ENCODE peak calls at places on chromosomes 4 and X, in six cellular contexts. Q is HCT116, S is K562, B is HepG2, O is WTC11, Y is GM12878. F is an unnamed sample.

GRCh38 chrX:134173541-134174272 is 63.3 kb upstream of the CCDC160 start:
- DNase-seq in O (peak), B (no peak), Q (no peak), Y (no peak), S (no peak), F (no peak)

GRCh38 chr4:15659768-15660394 is 4.7 kb upstream of the FBXL5 start:
- DNase-seq in O (no peak), B (no peak), Y (no peak), Q (no peak), S (no peak), F (no peak)

GRCh38 chr4:11426716-11427115 is 2.0 kb downstream of the HS3ST1 start:
- DNase-seq in S (no peak), O (no peak), Y (no peak), Q (no peak), B (no peak), F (no peak)

GRCh38 chrX:100647739-100648138 is 3.7 kb downstream of the SRPX2 start:
- DNase-seq in Q (no peak), S (no peak), B (peak), O (no peak), Y (no peak), F (no peak)

GRCh38 chr4:114296126-114296525 is 302.5 kb upstream of the UGT8 start:
- DNase-seq in Y (no peak), B (no peak), S (no peak), O (no peak), Q (no peak), F (no peak)

GRCh38 chrX:49278081-49278480 is 8.5 kb downstream of the PPP1R3F start:
- DNase-seq in Y (no peak), O (no peak), Q (no peak), B (no peak), S (no peak), F (no peak)

GRCh38 chr4:28772066-28772465 is 1911.4 kb downstream of the STIM2 start:
- DNase-seq in Q (no peak), S (no peak), Y (no peak), B (no peak), O (no peak), F (no peak)

GRCh38 chrX:17024896-17025295 is 78.4 kb downstream of the REPS2 start:
- DNase-seq in O (peak), B (peak), S (no peak), Q (no peak), Y (no peak), F (no peak)

GRCh38 chr4:44760142-44760898 is 34.0 kb upstream of the GNPDA2 start:
- DNase-seq in O (no peak), Y (no peak), Q (peak), S (peak), B (peak), F (no peak)

GRCh38 chr4:58515206-58515605 is 1405.0 kb upstream of the IGFBP7 start:
- DNase-seq in S (no peak), B (no peak), Y (no peak), Q (no peak), O (no peak), F (no peak)

GRCh38 chr4:81965911-81966310 is 407.9 kb downstream of the HNRNPD start:
- DNase-seq in Q (no peak), Y (no peak), O (no peak), B (no peak), S (no peak), F (no peak)
- TF ChIP-seq ATF3 in Q (no peak), Y (no peak), O (no peak), B (no peak), S (no peak), F (no peak)

DNA sequence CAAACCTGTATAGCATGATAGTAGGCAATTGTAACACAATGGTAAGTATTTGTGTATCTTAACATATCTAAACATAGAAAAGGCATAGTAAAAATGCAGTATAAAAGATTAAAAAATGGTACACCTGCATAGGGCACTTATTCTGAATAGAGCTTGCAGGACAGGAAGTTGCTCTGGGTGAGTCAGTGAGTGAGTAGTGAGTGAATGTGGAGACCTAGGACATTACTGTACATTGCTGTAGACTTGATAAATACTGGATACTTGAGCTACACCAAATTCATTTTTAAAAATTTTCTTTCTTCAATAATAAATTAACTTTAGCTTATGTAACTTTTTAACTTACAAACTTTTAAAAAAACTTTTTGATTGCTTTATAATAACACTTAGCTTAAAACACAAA is 68.2 kb upstream of the MAML3 start:
- DNase-seq in Y (no peak), B (no peak), O (no peak), Q (no peak), S (no peak), F (no peak)
- TF ChIP-seq ATF3 in Y (no peak), B (no peak), O (no peak), Q (no peak), S (no peak), F (no peak)

DNA sequence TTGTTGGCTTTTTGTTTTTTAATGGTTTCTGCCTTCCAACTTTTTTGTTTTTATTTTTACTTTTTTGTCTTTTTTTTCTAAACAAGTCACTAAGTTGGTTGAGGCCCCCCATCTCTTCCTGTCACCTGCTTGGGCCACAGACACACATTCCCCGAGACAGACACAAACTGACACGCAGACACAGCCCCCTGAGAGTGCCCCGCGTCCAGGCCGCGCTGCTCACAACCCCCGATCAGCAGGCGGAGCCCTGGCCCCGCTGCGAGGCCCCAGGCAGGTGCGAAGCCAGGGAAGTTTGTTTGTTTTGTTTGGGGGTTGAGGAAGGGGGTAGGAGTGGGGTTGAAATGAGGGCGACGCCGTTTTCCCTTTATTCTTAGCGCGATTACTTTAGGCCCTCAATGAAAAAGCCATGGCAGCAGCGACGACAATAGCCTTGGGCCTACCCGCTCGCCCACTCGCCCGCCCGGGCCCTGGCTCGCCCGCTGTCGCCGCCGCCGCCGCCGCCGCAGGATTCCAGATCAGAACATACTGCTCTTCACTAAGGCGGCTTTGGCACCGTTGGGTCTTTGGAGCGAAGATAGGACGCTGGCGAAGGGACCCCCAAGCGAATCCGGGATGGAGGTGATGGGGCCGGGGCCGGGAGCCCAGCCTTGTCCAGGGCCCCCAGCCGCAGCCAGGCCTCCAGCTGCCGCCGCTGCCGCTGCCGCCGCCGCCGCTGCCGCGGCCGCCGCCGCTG is 3.1 kb downstream of the PHOX2B start:
- DNase-seq in Y (no peak), B (no peak), O (peak), Q (no peak), S (no peak), F (peak)
- TF ChIP-seq ATF3 in Y (no peak), B (no peak), O (no peak), Q (no peak), S (no peak), F (no peak)

DNA sequence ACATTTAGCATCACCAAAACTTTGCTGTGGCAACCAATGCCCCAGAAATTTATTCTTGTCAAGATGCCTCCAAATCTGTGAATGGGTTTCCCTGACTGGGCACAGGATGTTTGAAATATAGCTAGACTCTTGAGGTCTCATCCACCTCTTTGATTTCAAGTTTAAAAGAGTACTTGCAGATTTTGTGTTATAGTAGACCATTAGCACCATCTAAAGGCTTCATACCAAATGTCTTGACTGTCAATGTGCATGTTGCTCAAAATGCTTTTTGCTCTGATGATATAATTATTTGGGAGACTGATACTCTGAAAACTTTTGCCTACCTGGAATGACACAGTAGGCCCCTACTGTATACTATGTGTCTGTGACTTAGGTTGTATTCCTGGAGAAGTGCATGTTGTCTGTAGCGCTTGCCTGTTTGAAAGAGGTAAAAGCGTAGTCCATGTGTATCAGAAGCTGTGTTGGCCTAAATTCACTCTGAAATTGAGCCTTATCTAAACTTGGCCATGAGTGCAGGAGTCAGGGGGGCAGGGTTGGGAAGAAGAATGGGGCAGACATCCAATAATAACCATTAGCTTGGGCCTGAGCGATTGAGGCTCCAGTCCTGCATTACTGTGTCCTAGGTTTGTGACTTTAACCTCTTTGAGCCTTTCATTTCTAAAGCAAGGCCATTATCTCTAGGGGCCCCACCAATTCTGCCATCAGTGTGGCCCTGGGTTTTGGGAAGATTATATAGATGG is 33.8 kb downstream of the NDP start:
- DNase-seq in S (no peak), Y (no peak), B (no peak), Q (no peak), O (no peak), F (no peak)
- TF ChIP-seq ATF3 in S (no peak), Y (no peak), B (no peak), Q (no peak), O (no peak), F (no peak)

GRCh38 chr4:115657991-115658390 is 544.6 kb upstream of the NDST4 start:
- DNase-seq in O (no peak), Q (no peak), S (no peak), Y (no peak), B (no peak), F (no peak)

DNA sequence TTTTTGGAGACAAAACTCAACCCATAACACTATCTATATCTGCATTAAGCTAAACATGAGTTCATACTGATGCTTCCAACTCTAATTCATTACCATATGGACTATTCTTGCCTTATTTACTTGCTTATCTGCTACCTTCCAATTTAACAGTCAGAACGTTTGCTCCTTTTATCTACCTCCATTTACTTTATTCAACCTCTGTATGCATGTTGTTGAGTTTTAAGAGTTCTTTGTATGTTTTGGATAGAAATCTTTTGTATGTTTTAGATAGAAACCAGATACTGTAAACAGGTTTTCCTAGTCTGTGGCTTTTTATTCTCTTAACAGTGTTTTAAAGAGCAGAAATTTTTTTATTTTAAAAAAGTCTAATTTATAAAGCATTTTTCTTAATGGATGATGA is 542.2 kb upstream of the NDST4 start:
- DNase-seq in S (no peak), Y (no peak), O (no peak), Q (no peak), B (no peak), F (no peak)
- TF ChIP-seq ATF3 in S (no peak), Y (no peak), O (no peak), Q (no peak), B (no peak), F (no peak)

GRCh38 chrX:97429101-97429500 is 545.4 kb downstream of the RPA4 start:
- DNase-seq in S (no peak), B (no peak), O (no peak), Y (no peak), Q (no peak), F (no peak)
- TF ChIP-seq ATF3 in S (no peak), B (no peak), O (no peak), Y (no peak), Q (no peak), F (no peak)

GRCh38 chr4:147019061-147019460 is 73.4 kb upstream of the TTC29 start:
- DNase-seq in S (peak), B (peak), O (peak), Q (peak), Y (no peak), F (peak)
- TF ChIP-seq ATF3 in S (no peak), B (no peak), O (no peak), Q (no peak), Y (no peak), F (no peak)

GRCh38 chr4:8536467-8536866 is 43.7 kb upstream of the GPR78 start:
- DNase-seq in O (no peak), B (no peak), S (no peak), Y (no peak), Q (no peak), F (no peak)

GRCh38 chr4:8532245-8532781 is 47.9 kb upstream of the GPR78 start:
- DNase-seq in Y (no peak), S (no peak), Q (no peak), B (no peak), O (no peak), F (no peak)

GRCh38 chr4:8534601-8535000 is 45.6 kb upstream of the GPR78 start:
- DNase-seq in S (no peak), B (no peak), Q (no peak), O (no peak), Y (no peak), F (no peak)

GRCh38 chr4:8533274-8533865 is 46.8 kb upstream of the GPR78 start:
- DNase-seq in Q (no peak), S (no peak), O (no peak), B (no peak), Y (no peak), F (no peak)

DNA sequence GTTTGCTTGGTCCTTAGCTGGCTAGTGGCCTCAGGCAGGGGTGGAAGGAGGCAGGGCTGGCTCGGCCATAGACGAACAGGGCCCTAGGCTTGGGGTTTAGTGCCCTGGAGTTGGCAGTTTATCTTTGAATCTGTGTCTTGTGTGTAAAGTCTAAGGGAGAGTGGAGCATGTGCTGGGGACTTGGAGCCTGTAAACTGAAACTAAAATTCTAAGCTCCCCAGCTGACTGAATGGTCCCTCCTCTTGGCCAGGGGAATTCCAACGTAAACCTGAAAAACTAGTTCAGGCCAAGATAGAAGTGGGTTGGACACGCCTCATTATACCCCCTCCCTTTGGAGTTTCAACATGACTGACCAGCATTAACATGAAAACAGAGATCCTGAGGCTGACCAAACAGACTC is 46.1 kb upstream of the GPR78 start:
- DNase-seq in O (no peak), Y (peak), S (no peak), Q (peak), B (no peak), F (peak)
- TF ChIP-seq ATF3 in O (no peak), Y (no peak), S (no peak), Q (no peak), B (no peak), F (no peak)

GRCh38 chr4:112176596-112176995 is 31.3 kb downstream of the FAM241A start:
- DNase-seq in O (no peak), S (no peak), B (no peak), Y (no peak), Q (no peak), F (no peak)

GRCh38 chr4:112175840-112176239 is 30.6 kb downstream of the FAM241A start:
- DNase-seq in S (no peak), B (no peak), O (no peak), Y (no peak), Q (no peak), F (no peak)

GRCh38 chr4:112172180-112172579 is 26.9 kb downstream of the FAM241A start:
- DNase-seq in O (no peak), B (no peak), Y (no peak), Q (no peak), S (no peak), F (no peak)

GRCh38 chr4:112170451-112170993 is 25.3 kb downstream of the FAM241A start:
- DNase-seq in Q (peak), S (peak), B (peak), O (no peak), Y (no peak), F (no peak)

GRCh38 chr4:112173593-112174559 is 28.6 kb downstream of the FAM241A start:
- DNase-seq in O (no peak), Y (no peak), B (no peak), Q (peak), S (no peak), F (no peak)
- TF ChIP-seq ATF3 in O (no peak), Y (no peak), B (no peak), Q (no peak), S (no peak), F (no peak)

GRCh38 chr4:20916106-20916505 is 215.8 kb downstream of the PACRGL start:
- DNase-seq in O (no peak), Y (no peak), S (no peak), Q (no peak), B (no peak), F (no peak)
- TF ChIP-seq ATF3 in O (no peak), Y (no peak), S (no peak), Q (no peak), B (no peak), F (no peak)